ENCODE peak calls at places on chromosomes 6 and 20, in seven cellular contexts. R is fibroblast of mammary gland, I is body of pancreas, M is HepG2, W is cardiac fibroblast, P is mammary epithelial cell, L is fibroblast of the aortic adventitia. U is an unnamed sample.

GRCh38 chr6:49565855-49566254 is 15.4 kb downstream of the C6orf141 start:
- DNase-seq in I (no peak), L (no peak), P (no peak), R (no peak), M (peak), W (peak), U (peak)

GRCh38 chr20:44342240-44342639 is 5.4 kb downstream of the R3HDML start:
- DNase-seq in I (no peak), L (peak), R (peak), W (no peak), P (no peak), M (no peak), U (no peak)

GRCh38 chr6:5341845-5342244 is 80.5 kb downstream of the FARS2 start:
- DNase-seq in P (no peak), M (no peak), L (no peak), W (no peak), I (no peak), R (no peak), U (no peak)

GRCh38 chr6:56683882-56684281 is 41.2 kb upstream of the DST start:
- DNase-seq in P (peak), W (peak), I (no peak), M (peak), R (peak), L (peak), U (peak)

GRCh38 chr6:107985701-107986100 is 27.7 kb upstream of the SEC63 start:
- DNase-seq in I (no peak), R (no peak), L (no peak), M (no peak), P (no peak), W (no peak), U (no peak)

GRCh38 chr6:100454571-100455229 is 10.0 kb downstream of the SIM1 start:
- DNase-seq in L (peak), W (no peak), R (no peak), P (no peak), I (no peak), M (no peak), U (no peak)

GRCh38 chr6:130913119-130913518 is 85.9 kb downstream of the SMLR1 start:
- DNase-seq in L (no peak), I (no peak), P (peak), R (no peak), M (no peak), W (no peak), U (no peak)

GRCh38 chr6:143701343-143702234 is 23.8 kb downstream of the PHACTR2 start:
- DNase-seq in R (peak), I (no peak), P (no peak), L (peak), M (no peak), W (peak), U (no peak)

GRCh38 chr6:90610671-90611542 is 24.0 kb upstream of the MAP3K7 start:
- DNase-seq in I (no peak), R (no peak), M (no peak), W (peak), P (peak), L (peak), U (peak)

GRCh38 chr20:35300469-35301262 is 8.4 kb upstream of the FAM83C start:
- DNase-seq in P (no peak), I (no peak), M (no peak), R (no peak), W (no peak), L (no peak), U (no peak)

DNA sequence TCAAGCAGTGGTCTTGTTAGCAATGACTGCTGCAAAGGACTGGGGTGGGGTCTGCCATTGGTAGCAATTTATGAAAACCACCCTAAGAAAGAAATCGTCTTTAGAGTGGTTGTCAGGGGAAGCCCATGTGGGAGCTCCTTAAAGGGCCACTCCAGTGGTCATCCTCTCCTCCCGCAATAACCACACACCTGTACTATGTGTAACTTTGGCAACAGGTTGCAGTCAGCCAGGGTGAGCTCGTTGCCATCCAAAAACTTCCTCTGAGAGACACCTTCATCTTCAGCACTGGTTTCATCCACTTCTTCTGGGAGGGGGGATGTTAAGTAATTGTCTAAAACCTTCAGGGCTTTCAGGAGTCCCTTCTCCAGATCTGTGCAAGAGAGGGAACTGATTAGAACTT is 2.9 kb upstream of the DDAH2 start:
- DNase-seq in L (no peak), I (no peak), M (no peak), P (no peak), W (no peak), R (no peak), U (no peak)
- TF ChIP-seq CTCF in L (no peak), I (no peak), M (no peak), P (no peak), W (no peak), R (no peak), U (no peak)

GRCh38 chr20:21099653-21100589 is 6.2 kb downstream of the LINC00237 start:
- DNase-seq in M (no peak), L (peak), P (no peak), W (peak), R (no peak), I (peak), U (no peak)

GRCh38 chr20:21101453-21102251 is 4.5 kb downstream of the LINC00237 start:
- DNase-seq in I (peak), P (no peak), L (no peak), M (no peak), W (no peak), R (no peak), U (no peak)

GRCh38 chr20:21102691-21103311 is 3.4 kb downstream of the LINC00237 start:
- DNase-seq in M (no peak), I (peak), L (no peak), R (no peak), W (peak), P (peak), U (no peak)

GRCh38 chr20:21102252-21102609 is 3.9 kb downstream of the LINC00237 start:
- DNase-seq in M (no peak), L (no peak), W (no peak), P (no peak), R (no peak), I (no peak), U (no peak)

DNA sequence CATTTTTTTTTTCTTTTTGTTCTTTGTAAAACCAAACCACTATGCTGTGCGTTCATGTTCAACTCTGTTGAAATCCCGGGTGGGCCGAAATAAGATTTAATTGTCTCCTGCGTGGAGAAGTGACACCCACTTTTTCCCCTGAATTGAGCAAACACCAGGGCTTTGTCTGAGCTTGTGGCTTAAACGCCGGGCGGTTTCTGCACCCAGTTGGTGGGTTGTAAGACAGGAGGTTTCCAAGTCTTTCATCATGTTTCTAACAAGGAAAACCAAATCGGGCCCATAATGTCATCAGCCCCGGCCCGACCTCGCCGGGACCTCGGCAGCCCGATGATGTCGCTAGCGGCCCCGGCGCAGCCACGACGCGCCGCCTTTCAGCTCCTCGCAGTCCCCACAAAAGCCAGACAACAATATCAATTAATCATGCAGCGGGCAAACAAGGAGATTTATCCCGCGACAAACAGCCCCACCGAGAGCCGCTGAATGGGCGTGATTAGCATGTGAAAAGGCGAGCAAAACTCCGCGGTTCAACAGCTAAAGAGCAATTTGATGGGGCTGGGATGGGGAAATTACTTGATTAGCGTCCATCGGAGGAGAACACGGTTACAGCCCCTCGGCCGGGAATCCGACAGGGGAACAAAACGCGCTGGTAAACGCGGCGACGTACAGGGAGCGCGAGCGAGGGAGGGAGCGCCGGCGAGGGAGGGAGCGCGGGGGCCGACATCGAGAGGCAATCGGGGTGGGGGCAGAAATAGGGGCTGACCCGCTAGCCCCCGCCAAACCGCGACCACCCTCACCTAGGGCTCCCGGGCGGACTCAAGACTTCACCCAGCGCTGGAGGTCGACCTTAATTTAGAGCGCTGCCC is 5.3 kb downstream of the LINC00237 start:
- DNase-seq in M (no peak), L (peak), P (no peak), R (no peak), W (no peak), I (no peak), U (no peak)
- H3K4me3 ChIP-seq in M (no peak), L (peak), P (peak), R (no peak), W (no peak), I (no peak), U (no peak)

GRCh38 chr6:79946242-79946641 is 1.1 kb downstream of the ELOVL4 start:
- DNase-seq in P (peak), M (peak), W (peak), L (peak), R (peak), I (no peak), U (peak)
- TF ChIP-seq CTCF in P (peak), M (peak), W (peak), L (peak), R (peak), I (no peak), U (peak)

GRCh38 chr6:134003542-134003951 is 48.9 kb downstream of the SLC2A12 start:
- DNase-seq in L (peak), R (no peak), P (no peak), M (no peak), W (no peak), I (no peak), U (peak)
- H3K4me3 ChIP-seq in L (no peak), R (no peak), P (no peak), M (no peak), W (no peak), I (no peak), U (no peak)

GRCh38 chr6:47180633-47181032 is 129.1 kb downstream of the TNFRSF21 start:
- DNase-seq in R (peak), W (peak), P (peak), M (peak), L (peak), I (no peak), U (peak)

GRCh38 chr6:47187108-47187507 is 122.6 kb downstream of the TNFRSF21 start:
- DNase-seq in R (no peak), W (no peak), I (no peak), L (no peak), M (no peak), P (no peak), U (no peak)

GRCh38 chr6:47179286-47179685 is 130.4 kb downstream of the TNFRSF21 start:
- DNase-seq in W (no peak), R (no peak), I (no peak), L (no peak), P (peak), M (no peak), U (no peak)

GRCh38 chr6:47181681-47182080 is 128.0 kb downstream of the TNFRSF21 start:
- DNase-seq in W (no peak), P (no peak), I (no peak), L (no peak), M (no peak), R (no peak), U (no peak)

DNA sequence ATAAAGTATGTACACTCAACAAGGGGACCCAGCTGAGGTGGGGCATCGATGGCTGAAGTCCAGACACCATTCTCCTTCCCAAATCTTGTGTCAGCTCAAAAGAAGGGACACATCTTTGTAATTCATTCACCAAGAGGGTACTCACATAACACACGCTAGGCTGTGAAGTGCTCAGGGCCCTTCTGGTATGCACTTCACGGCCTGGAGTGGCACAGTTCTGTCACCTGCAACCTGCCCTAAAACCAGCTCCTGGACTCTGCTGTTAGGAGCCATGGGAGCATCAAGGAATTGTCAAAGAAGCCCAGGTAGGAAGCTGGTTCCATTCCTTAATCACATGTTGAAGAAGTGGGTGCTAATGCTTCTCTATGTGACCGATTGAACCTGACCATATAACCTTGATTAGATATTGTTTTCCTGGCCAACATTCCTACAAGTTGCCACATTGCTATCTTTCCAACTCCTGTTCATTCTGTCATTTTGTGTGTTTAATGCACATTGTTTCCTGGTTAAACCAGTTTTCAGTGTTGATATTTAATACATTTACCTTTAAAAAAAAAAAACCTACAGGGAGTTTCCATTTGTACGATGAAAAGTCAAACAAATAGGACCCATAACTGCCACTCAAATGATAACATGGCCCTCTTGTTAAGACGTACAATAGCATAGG is 127.3 kb downstream of the TNFRSF21 start:
- DNase-seq in W (no peak), I (no peak), P (no peak), R (no peak), M (no peak), L (no peak), U (no peak)
- TF ChIP-seq CTCF in W (no peak), I (no peak), P (no peak), R (no peak), M (no peak), L (no peak), U (no peak)

GRCh38 chr6:3526962-3527796 is 70.3 kb upstream of the SLC22A23 start:
- DNase-seq in P (peak), I (no peak), L (peak), R (peak), M (no peak), W (peak), U (no peak)
- H3K4me3 ChIP-seq in P (no peak), I (no peak), L (no peak), R (no peak), M (no peak), W (no peak), U (no peak)

U was measured in choroid plexus epithelial cell.